ENCODE peak calls at places on chromosomes 1 and 21, in ten cellular contexts. K, Z, C, Y, R, W, H, N, L and S are unnamed samples.

GRCh38 chr21:40227111-40227510 is 359.9 kb downstream of the PCP4 start:
- DNase-seq in K (no peak), Z (no peak), C (no peak), Y (no peak), R (no peak), W (no peak), H (no peak), N (no peak), L (no peak), S (no peak)

GRCh38 chr1:153545067-153546055 is at the start of gene S100A4:
- DNase-seq in K (peak; percentile 85), Z (peak; percentile 96), C (peak; percentile 80), Y (peak; percentile 97), R (peak; percentile 97), W (peak; percentile 86), H (peak; percentile 99), N (peak; percentile 72), L (peak; percentile 66), S (peak; percentile 96)

GRCh38 chr21:28431022-28431421 is 561.7 kb downstream of the LTN1 start:
- DNase-seq in K (no peak), Z (no peak), C (no peak), Y (no peak), R (no peak), W (no peak), H (peak; percentile 32), N (peak; percentile 42), L (no peak), S (peak; percentile 65)

GRCh38 chr1:245687636-245688535 is 533.1 kb downstream of the KIF26B start:
- DNase-seq in K (no peak), Z (no peak), C (peak; percentile 85), Y (peak; percentile 21), R (no peak), W (no peak), H (no peak), N (no peak), L (no peak), S (no peak)

GRCh38 chr1:168348146-168348709 is 67.6 kb downstream of the TBX19 start:
- DNase-seq in K (no peak), Z (no peak), C (no peak), Y (peak; percentile 52), R (peak; percentile 32), W (peak; percentile 37), H (peak; percentile 70), N (no peak), L (no peak), S (no peak)

GRCh38 chr21:32538147-32538792 is 47.1 kb downstream of the TCP10L start:
- DNase-seq in K (no peak), Z (no peak), C (no peak), Y (peak; percentile 42), R (no peak), W (no peak), H (no peak), N (no peak), L (peak; percentile 35), S (no peak)

GRCh38 chr1:232950919-232951579 is 638 bp downstream of the NTPCR start:
- DNase-seq in K (peak; percentile 51), Z (no peak), C (no peak), Y (peak; percentile 76), R (peak; percentile 38), W (peak; percentile 28), H (peak; percentile 47), N (peak; percentile 9), L (peak; percentile 21), S (peak; percentile 24)

GRCh38 chr21:35831791-35832190 is 228.5 kb downstream of the SETD4 start:
- DNase-seq in K (no peak), Z (no peak), C (no peak), Y (no peak), R (peak; percentile 86), W (no peak), H (no peak), N (no peak), L (no peak), S (no peak)

GRCh38 chr1:153345187-153346066 is 3.2 kb downstream of the PGLYRP4 start:
- DNase-seq in K (no peak), Z (no peak), C (no peak), Y (peak; percentile 39), R (no peak), W (no peak), H (no peak), N (no peak), L (no peak), S (no peak)

GRCh38 chr1:162367772-162368171 is 8.9 kb downstream of the SPATA46 start:
- DNase-seq in K (no peak), Z (no peak), C (no peak), Y (no peak), R (no peak), W (no peak), H (no peak), N (no peak), L (no peak), S (no peak)

GRCh38 chr1:162256287-162256686 is 120.4 kb downstream of the SPATA46 start:
- DNase-seq in K (no peak), Z (no peak), C (no peak), Y (no peak), R (no peak), W (no peak), H (no peak), N (no peak), L (no peak), S (no peak)

GRCh38 chr1:43866201-43866600 is 67.4 kb upstream of the ARTN start:
- DNase-seq in K (no peak), Z (no peak), C (no peak), Y (no peak), R (no peak), W (no peak), H (no peak), N (no peak), L (no peak), S (no peak)

GRCh38 chr1:85655315-85655714 is 52.9 kb downstream of the ZNHIT6 start:
- DNase-seq in K (no peak), Z (no peak), C (no peak), Y (no peak), R (no peak), W (no peak), H (no peak), N (no peak), L (no peak), S (no peak)

GRCh38 chr1:3696689-3697088 is 44.4 kb downstream of the TP73 start:
- DNase-seq in K (no peak), Z (no peak), C (no peak), Y (no peak), R (no peak), W (no peak), H (no peak), N (no peak), L (no peak), S (no peak)

GRCh38 chr1:46223472-46223943 is 20.4 kb downstream of the LURAP1 start:
- DNase-seq in K (peak; percentile 52), Z (peak; percentile 70), C (peak; percentile 81), Y (peak; percentile 86), R (peak; percentile 92), W (peak; percentile 92), H (peak; percentile 94), N (peak; percentile 80), L (peak; percentile 41), S (peak; percentile 91)

GRCh38 chr1:197781998-197782718 is 6.9 kb upstream of the DENND1B start:
- DNase-seq in K (no peak), Z (no peak), C (no peak), Y (no peak), R (no peak), W (no peak), H (peak; percentile 65), N (no peak), L (no peak), S (peak; percentile 9)

GRCh38 chr21:40049031-40049958 is 182.1 kb downstream of the PCP4 start:
- DNase-seq in K (no peak), Z (no peak), C (peak; percentile 26), Y (peak; percentile 5), R (peak; percentile 52), W (no peak), H (no peak), N (no peak), L (no peak), S (no peak)

GRCh38 chr1:78543941-78544630 is 53.3 kb downstream of the PTGFR start:
- DNase-seq in K (no peak), Z (no peak), C (no peak), Y (no peak), R (no peak), W (no peak), H (peak; percentile 56), N (no peak), L (no peak), S (no peak)

GRCh38 chr1:216183427-216183826 is 239.8 kb downstream of the USH2A start:
- DNase-seq in K (no peak), Z (no peak), C (peak; percentile 33), Y (no peak), R (no peak), W (no peak), H (no peak), N (no peak), L (no peak), S (no peak)

GRCh38 chr1:58460469-58460868 is 86.1 kb downstream of the OMA1 start:
- DNase-seq in K (no peak), Z (no peak), C (no peak), Y (peak; percentile 39), R (peak; percentile 9), W (no peak), H (peak; percentile 16), N (peak; percentile 34), L (no peak), S (no peak)

GRCh38 chr1:22452401-22452963 is 831 bp downstream of the ZBTB40 start:
- DNase-seq in K (no peak), Z (no peak), C (no peak), Y (no peak), R (peak; percentile 14), W (no peak), H (peak; percentile 29), N (no peak), L (no peak), S (peak; percentile 73)

GRCh38 chr1:157360021-157360390 is 192.3 kb downstream of the FCRL5 start:
- DNase-seq in K (no peak), Z (no peak), C (no peak), Y (no peak), R (no peak), W (no peak), H (no peak), N (no peak), L (no peak), S (no peak)

GRCh38 chr1:27428316-27429028 is 36.0 kb downstream of the GPR3 start:
- DNase-seq in K (no peak), Z (no peak), C (peak; percentile 42), Y (peak; percentile 88), R (no peak), W (no peak), H (no peak), N (no peak), L (no peak), S (peak; percentile 40)

GRCh38 chr1:117612517-117613248 is 6.8 kb downstream of the TENT5C start:
- DNase-seq in K (no peak), Z (no peak), C (no peak), Y (peak; percentile 89), R (no peak), W (peak; percentile 83), H (peak; percentile 46), N (peak; percentile 52), L (no peak), S (peak; percentile 80)

GRCh38 chr1:220810179-220810653 is 23.5 kb downstream of the MTARC1 start:
- DNase-seq in K (peak; percentile 73), Z (peak; percentile 87), C (peak; percentile 66), Y (peak; percentile 71), R (peak; percentile 23), W (peak; percentile 78), H (peak; percentile 83), N (peak; percentile 70), L (peak; percentile 33), S (peak; percentile 83)

GRCh38 chr1:42148166-42148565 is 5.0 kb upstream of the GUCA2B start:
- DNase-seq in K (no peak), Z (no peak), C (no peak), Y (no peak), R (no peak), W (no peak), H (no peak), N (no peak), L (no peak), S (no peak)

GRCh38 chr1:57109247-57109646 is 143.4 kb upstream of the C8B start:
- DNase-seq in K (no peak), Z (no peak), C (no peak), Y (no peak), R (no peak), W (no peak), H (no peak), N (no peak), L (no peak), S (peak; percentile 3)

GRCh38 chr21:20110368-20110767 is 887.8 kb upstream of the NCAM2 start:
- DNase-seq in K (no peak), Z (no peak), C (no peak), Y (no peak), R (no peak), W (no peak), H (no peak), N (no peak), L (no peak), S (no peak)